ENCODE peak calls at places on chromosome 22, in seven cellular contexts. E is T-helper 1 cell; T is NCI-H1105 treated with DMSO at 0.1 percent for 48 hours; W is epithelial cell of esophagus; B is KG1; Z is naive thymus-derived CD4-positive, alpha-beta T cell; K is stimulated activated CD8-positive, alpha-beta memory T cell treated with anti-CD3 and anti-CD28 coated beads, Interleukin-7, amount 100 ng/mL, for 1 hour. Y is an unnamed sample.

GRCh38 chr22:47736166-47737034 is 974.0 kb downstream of the TBC1D22A start:
- DNase-seq in Z (no peak), K (no peak), W (peak; percentile 11), T (no peak), E (no peak), B (no peak), Y (no peak)

GRCh38 chr22:43078522-43078921 is 10.7 kb downstream of the TTLL1 start:
- DNase-seq in E (no peak), Z (no peak), T (no peak), B (no peak), W (no peak), K (no peak), Y (no peak)

GRCh38 chr22:48371391-48371790 is 1456.3 kb downstream of the BRD1 start:
- DNase-seq in T (no peak), B (no peak), W (no peak), Z (no peak), K (no peak), E (no peak), Y (no peak)

GRCh38 chr22:32615874-32616564 is 141.4 kb downstream of the FBXO7 start:
- DNase-seq in W (no peak), B (no peak), K (no peak), T (peak; percentile 36), Z (no peak), E (no peak), Y (no peak)

GRCh38 chr22:37171662-37172061 is 16.4 kb downstream of the C1QTNF6 start:
- DNase-seq in T (no peak), K (no peak), E (no peak), Z (no peak), B (no peak), W (no peak), Y (no peak)

GRCh38 chr22:30279389-30279788 is 9.9 kb downstream of the CASTOR1 start:
- DNase-seq in B (no peak), E (no peak), K (no peak), Z (no peak), W (no peak), T (no peak), Y (no peak)

GRCh38 chr22:36397081-36397766 is 9.5 kb upstream of the MYH9 start:
- DNase-seq in Z (no peak), B (no peak), K (no peak), T (no peak), E (no peak), W (peak; percentile 79), Y (no peak)

GRCh38 chr22:19523240-19524169 is 705 bp downstream of the CLDN5 start:
- DNase-seq in K (no peak), T (peak; percentile 34), Z (peak; percentile 36), B (no peak), E (peak; percentile 28), W (peak; percentile 49), Y (no peak)